ENCODE peak calls at places on chromosome 21, in nine cellular contexts. B, K, W, C, H, A, E, O and L are unnamed samples.

GRCh38 chr21:44657635-44658183 is at the start of gene KRTAP12-3:
- DNase-seq in B (no peak), K (no peak), W (no peak), C (no peak), H (no peak), A (no peak), E (no peak), O (no peak), L (no peak)

GRCh38 chr21:19353271-19353670 is 949.7 kb upstream of the TMPRSS15 start:
- DNase-seq in B (no peak), K (no peak), W (no peak), C (no peak), H (no peak), A (no peak), E (no peak), O (peak), L (no peak)

GRCh38 chr21:36209626-36210171 is 53.1 kb downstream of the DOP1B start:
- DNase-seq in B (no peak), K (peak), W (no peak), C (peak), H (peak), A (peak), E (no peak), O (peak), L (peak)

GRCh38 chr21:38798481-38798882 is 7.2 kb upstream of the ETS2 start:
- DNase-seq in B (no peak), K (no peak), W (no peak), C (peak), H (no peak), A (no peak), E (no peak), O (peak), L (peak)

GRCh38 chr21:34574581-34574980 is 40.3 kb downstream of the RCAN1 start:
- DNase-seq in B (no peak), K (no peak), W (no peak), C (no peak), H (no peak), A (no peak), E (no peak), O (no peak), L (no peak)

GRCh38 chr21:16792155-16792554 is 720.7 kb upstream of the CXADR start:
- DNase-seq in B (no peak), K (no peak), W (no peak), C (no peak), H (no peak), A (no peak), E (no peak), O (no peak), L (no peak)

GRCh38 chr21:43325968-43326367 is 101.0 kb downstream of the SIK1 start:
- DNase-seq in B (no peak), K (no peak), W (no peak), C (no peak), H (no peak), A (no peak), E (no peak), O (no peak), L (no peak)

GRCh38 chr21:42062543-42063022 is 8.5 kb upstream of the UMODL1 start:
- DNase-seq in B (peak), K (peak), W (no peak), C (no peak), H (no peak), A (no peak), E (no peak), O (no peak), L (no peak)

GRCh38 chr21:45866473-45867010 is 115.0 kb upstream of the COL6A1 start:
- DNase-seq in B (no peak), K (no peak), W (no peak), C (no peak), H (no peak), A (no peak), E (no peak), O (no peak), L (no peak)

GRCh38 chr21:15749045-15749867 is 19.5 kb downstream of the USP25 start:
- DNase-seq in B (no peak), K (no peak), W (no peak), C (no peak), H (no peak), A (no peak), E (no peak), O (no peak), L (no peak)

GRCh38 chr21:43345746-43346409 is 81.1 kb downstream of the SIK1 start:
- DNase-seq in B (no peak), K (no peak), W (no peak), C (no peak), H (no peak), A (peak), E (no peak), O (no peak), L (no peak)

GRCh38 chr21:39637197-39637970 is 24.6 kb downstream of the B3GALT5 start:
- DNase-seq in B (no peak), K (no peak), W (no peak), C (peak), H (no peak), A (no peak), E (no peak), O (no peak), L (no peak)

GRCh38 chr21:26443867-26444266 is 129.2 kb downstream of the CYYR1 start:
- DNase-seq in B (no peak), K (no peak), W (no peak), C (no peak), H (no peak), A (peak), E (no peak), O (no peak), L (no peak)

GRCh38 chr21:44986471-44987291 is 46.9 kb downstream of the SLX9 start:
- DNase-seq in B (peak), K (no peak), W (no peak), C (no peak), H (peak), A (no peak), E (no peak), O (peak), L (no peak)

GRCh38 chr21:33874161-33874560 is 41.4 kb downstream of the ATP5PO start:
- DNase-seq in B (no peak), K (no peak), W (no peak), C (no peak), H (no peak), A (no peak), E (no peak), O (no peak), L (no peak)

GRCh38 chr21:37374026-37374425 is 7.5 kb downstream of the DYRK1A start:
- DNase-seq in B (no peak), K (no peak), W (no peak), C (no peak), H (no peak), A (peak), E (no peak), O (no peak), L (no peak)

GRCh38 chr21:44845418-44846200 is 27.7 kb upstream of the SUMO3 start:
- DNase-seq in B (peak), K (no peak), W (peak), C (peak), H (peak), A (peak), E (no peak), O (peak), L (peak)

GRCh38 chr21:28587748-28588147 is 404.9 kb downstream of the LTN1 start:
- DNase-seq in B (no peak), K (no peak), W (no peak), C (no peak), H (no peak), A (peak), E (no peak), O (no peak), L (no peak)

GRCh38 chr21:45001134-45002095 is 61.6 kb downstream of the SLX9 start:
- DNase-seq in B (peak), K (no peak), W (peak), C (no peak), H (no peak), A (peak), E (no peak), O (peak), L (peak)

GRCh38 chr21:41747943-41748738 is 18.7 kb downstream of the RIPK4 start:
- DNase-seq in B (no peak), K (no peak), W (no peak), C (no peak), H (no peak), A (no peak), E (no peak), O (no peak), L (no peak)

GRCh38 chr21:43681650-43682049 is 22.3 kb downstream of the RRP1B start:
- DNase-seq in B (no peak), K (no peak), W (no peak), C (no peak), H (no peak), A (no peak), E (no peak), O (no peak), L (no peak)

GRCh38 chr21:44293551-44294231 is 6.2 kb upstream of the PFKL start:
- DNase-seq in B (no peak), K (no peak), W (no peak), C (no peak), H (no peak), A (no peak), E (no peak), O (no peak), L (no peak)

GRCh38 chr21:41600961-41601572 is 93.1 kb upstream of the TMPRSS2 start:
- DNase-seq in B (no peak), K (no peak), W (no peak), C (no peak), H (no peak), A (no peak), E (no peak), O (no peak), L (no peak)

GRCh38 chr21:39321424-39321823 is 8.0 kb upstream of the BRWD1 start:
- DNase-seq in B (no peak), K (no peak), W (no peak), C (peak), H (no peak), A (no peak), E (no peak), O (no peak), L (peak)

GRCh38 chr21:31273278-31273677 is 70.8 kb downstream of the TIAM1 start:
- DNase-seq in B (no peak), K (no peak), W (no peak), C (no peak), H (no peak), A (no peak), E (no peak), O (no peak), L (no peak)

GRCh38 chr21:36686955-36687354 is 12.0 kb upstream of the SIM2 start:
- DNase-seq in B (no peak), K (no peak), W (no peak), C (no peak), H (no peak), A (no peak), E (no peak), O (no peak), L (no peak)

GRCh38 chr21:31872072-31872451 is 758 bp upstream of the HUNK start:
- DNase-seq in B (no peak), K (no peak), W (no peak), C (no peak), H (no peak), A (no peak), E (no peak), O (no peak), L (no peak)

GRCh38 chr21:36747114-36747814 is 48.3 kb downstream of the SIM2 start:
- DNase-seq in B (no peak), K (no peak), W (no peak), C (peak), H (no peak), A (no peak), E (no peak), O (no peak), L (no peak)

GRCh38 chr21:37450385-37451044 is 83.9 kb downstream of the DYRK1A start:
- DNase-seq in B (no peak), K (no peak), W (no peak), C (no peak), H (no peak), A (peak), E (no peak), O (no peak), L (peak)

GRCh38 chr21:14453339-14453738 is 70.4 kb upstream of the HSPA13 start:
- DNase-seq in B (no peak), K (no peak), W (no peak), C (no peak), H (no peak), A (no peak), E (no peak), O (no peak), L (no peak)

GRCh38 chr21:33495743-33496142 is 4.2 kb upstream of the DNAJC28 start:
- DNase-seq in B (no peak), K (no peak), W (no peak), C (no peak), H (no peak), A (no peak), E (no peak), O (no peak), L (no peak)

GRCh38 chr21:41914358-41914757 is 35.2 kb upstream of the PRDM15 start:
- DNase-seq in B (no peak), K (no peak), W (no peak), C (no peak), H (no peak), A (no peak), E (no peak), O (no peak), L (no peak)

GRCh38 chr21:30990514-30991304 is 47.6 kb downstream of the KRTAP19-8 start:
- DNase-seq in B (no peak), K (no peak), W (no peak), C (no peak), H (no peak), A (no peak), E (no peak), O (no peak), L (no peak)

GRCh38 chr21:46244602-46245001 is 16.0 kb upstream of the LSS start:
- DNase-seq in B (no peak), K (no peak), W (no peak), C (no peak), H (no peak), A (no peak), E (no peak), O (no peak), L (no peak)

GRCh38 chr21:33825898-33826297 is 89.7 kb downstream of the ATP5PO start:
- DNase-seq in B (no peak), K (no peak), W (no peak), C (no peak), H (peak), A (peak), E (no peak), O (no peak), L (no peak)

GRCh38 chr21:33403128-33403785 is at the start of gene IFNGR2:
- DNase-seq in B (peak), K (peak), W (peak), C (no peak), H (no peak), A (peak), E (no peak), O (peak), L (no peak)

GRCh38 chr21:45612096-45613019 is 31.2 kb upstream of the PCBP3 start:
- DNase-seq in B (peak), K (no peak), W (peak), C (no peak), H (no peak), A (peak), E (no peak), O (peak), L (no peak)

GRCh38 chr21:32807717-32808380 is 36.3 kb upstream of the PAXBP1 start:
- DNase-seq in B (no peak), K (no peak), W (no peak), C (no peak), H (peak), A (peak), E (no peak), O (no peak), L (no peak)